ENCODE peak calls at places on chromosomes 1 and 21, in four cellular contexts. O is HCEC 1CT; Z is stimulated activated CD4-positive, alpha-beta T cell treated with anti-CD3 and anti-CD28 coated beads, Interleukin-2, amount 100 ng/mL, for 48 hours; C is adrenal gland. J is an unnamed sample.

GRCh38 chr1:18849252-18849651 is 10.2 kb downstream of the TAS1R2 start:
- DNase-seq in O (no peak), Z (no peak), C (peak), J (no peak)

GRCh38 chr1:172287207-172287606 is 133.3 kb upstream of the C1orf105 start:
- DNase-seq in O (peak), Z (no peak), C (peak), J (peak)

GRCh38 chr1:6495041-6495441 is 3.6 kb upstream of the PLEKHG5 start:
- DNase-seq in O (no peak), Z (no peak), C (peak), J (no peak)

GRCh38 chr1:158246650-158247049 is 7.6 kb upstream of the CD1A start:
- DNase-seq in O (no peak), Z (no peak), C (no peak), J (no peak)

GRCh38 chr1:151790940-151791651 is 796 bp upstream of the TDRKH start:
- DNase-seq in O (no peak), Z (no peak), C (peak), J (no peak)

GRCh38 chr1:229254910-229255541 is 15.9 kb upstream of the RAB4A start:
- DNase-seq in O (no peak), Z (no peak), C (no peak), J (no peak)

GRCh38 chr1:214362188-214362882 is 81.4 kb downstream of the SMYD2 start:
- DNase-seq in O (no peak), Z (no peak), C (peak), J (no peak)

GRCh38 chr1:63632110-63632509 is 38.9 kb downstream of the PGM1 start:
- DNase-seq in O (no peak), Z (no peak), C (no peak), J (no peak)

GRCh38 chr1:35768350-35769187 is 1.2 kb downstream of the CLSPN start:
- DNase-seq in O (no peak), Z (no peak), C (no peak), J (no peak)

GRCh38 chr1:3029991-3030662 is 8.9 kb downstream of the ACTRT2 start:
- DNase-seq in O (no peak), Z (no peak), C (no peak), J (no peak)

GRCh38 chr1:20483833-20484525 is 2.0 kb downstream of the CAMK2N1 start:
- DNase-seq in O (peak), Z (no peak), C (peak), J (no peak)

GRCh38 chr1:178011101-178011828 is 41.4 kb upstream of the SEC16B start:
- DNase-seq in O (peak), Z (no peak), C (no peak), J (peak)

GRCh38 chr1:59484090-59484489 is 187.2 kb downstream of the FGGY start:
- DNase-seq in O (peak), Z (no peak), C (peak), J (peak)

GRCh38 chr21:16492892-16493291 is 763.1 kb downstream of the USP25 start:
- DNase-seq in O (no peak), Z (no peak), C (no peak), J (no peak)

GRCh38 chr1:101592861-101593260 is 356.0 kb downstream of the S1PR1 start:
- DNase-seq in O (no peak), Z (no peak), C (no peak), J (no peak)

GRCh38 chr21:46022551-46023107 is 41.1 kb downstream of the COL6A1 start:
- DNase-seq in O (no peak), Z (no peak), C (no peak), J (no peak)

GRCh38 chr1:211612786-211613107 is 33.8 kb upstream of the SLC30A1 start:
- DNase-seq in O (no peak), Z (no peak), C (no peak), J (no peak)

GRCh38 chr1:91076834-91077233 is 55.0 kb upstream of the ZNF644 start:
- DNase-seq in O (no peak), Z (no peak), C (no peak), J (no peak)